ENCODE peak calls at places on chromosomes 3 and 15, in ten cellular contexts. N, F, G, Q, H, X, Z, L, S and P are unnamed samples.

GRCh38 chr3:20809356-20809755 is 623.4 kb upstream of the SGO1 start:
- DNase-seq in G (no peak), F (no peak), N (no peak), Q (no peak), Z (no peak), H (no peak), L (no peak), X (no peak), S (no peak), P (no peak)

GRCh38 chr15:25805006-25805405 is 58.1 kb downstream of the ATP10A start:
- DNase-seq in Z (no peak), S (peak), L (no peak), F (no peak), Q (no peak), X (no peak), G (no peak), H (no peak), N (no peak), P (no peak)

GRCh38 chr3:183387797-183388196 is 40.6 kb downstream of the MCF2L2 start:
- DNase-seq in Q (no peak), N (no peak), F (no peak), L (no peak), H (no peak), Z (no peak), X (no peak), S (no peak), G (no peak), P (no peak)

GRCh38 chr3:102229062-102229655 is 205.7 kb upstream of the ZPLD1 start:
- DNase-seq in Z (peak), L (peak), X (peak), S (peak), F (peak), N (peak), G (peak), Q (peak), H (peak), P (peak)

GRCh38 chr3:164233951-164234350 is 844.3 kb downstream of the SI start:
- DNase-seq in Q (no peak), F (no peak), X (no peak), N (no peak), G (no peak), L (no peak), S (no peak), Z (no peak), H (no peak), P (no peak)

GRCh38 chr15:56040081-56041035 is 46.9 kb upstream of the NEDD4 start:
- DNase-seq in Z (no peak), G (peak), F (peak), Q (no peak), L (peak), H (peak), N (peak), X (peak), S (peak), P (peak)

GRCh38 chr15:51093865-51094605 is 671 bp downstream of the TNFAIP8L3 start:
- DNase-seq in L (peak), H (peak), Z (no peak), Q (peak), F (no peak), S (no peak), N (peak), G (no peak), X (peak), P (no peak)

GRCh38 chr3:137263982-137264777 is 306.4 kb downstream of the IL20RB start:
- DNase-seq in L (peak), H (no peak), S (no peak), Q (peak), N (no peak), G (no peak), F (no peak), X (no peak), Z (no peak), P (no peak)

GRCh38 chr3:66483006-66483928 is 17.6 kb downstream of the LRIG1 start:
- DNase-seq in Z (no peak), L (peak), F (peak), G (peak), H (peak), Q (peak), N (no peak), X (peak), S (peak), P (peak)

GRCh38 chr15:92449476-92449875 is 55.8 kb downstream of the ST8SIA2 start:
- DNase-seq in N (peak), L (no peak), F (peak), H (no peak), S (no peak), Q (no peak), X (no peak), Z (no peak), G (no peak), P (no peak)

GRCh38 chr15:73655724-73656123 is 22.5 kb upstream of the NPTN start:
- DNase-seq in Z (no peak), S (no peak), F (no peak), X (no peak), H (no peak), L (no peak), Q (no peak), N (no peak), G (no peak), P (no peak)

GRCh38 chr3:37787027-37787868 is 74.4 kb upstream of the CTDSPL start:
- DNase-seq in X (no peak), N (no peak), H (peak), F (no peak), S (no peak), L (no peak), Z (no peak), G (no peak), Q (no peak), P (peak)

GRCh38 chr3:144273611-144274010 is 302.0 kb downstream of the DIPK2A start:
- DNase-seq in S (no peak), F (peak), N (peak), H (peak), X (no peak), Q (no peak), L (no peak), Z (no peak), G (no peak), P (peak)

GRCh38 chr3:71444028-71444860 is 139.3 kb downstream of the FOXP1 start:
- DNase-seq in H (peak), G (peak), X (peak), N (peak), Z (peak), L (no peak), S (no peak), F (peak), Q (peak), P (peak)

GRCh38 chr15:83830381-83830780 is 176.5 kb downstream of the ADAMTSL3 start:
- DNase-seq in Z (no peak), H (no peak), S (no peak), G (no peak), Q (no peak), F (no peak), X (no peak), N (no peak), L (no peak), P (no peak)

GRCh38 chr3:57752307-57752706 is 3.8 kb upstream of the SLMAP start:
- DNase-seq in Z (no peak), L (no peak), X (no peak), H (peak), N (peak), S (no peak), F (peak), G (peak), Q (no peak), P (peak)

GRCh38 chr3:188950832-188951489 is 220.8 kb upstream of the TPRG1 start:
- DNase-seq in Z (no peak), S (peak), L (no peak), X (peak), Q (no peak), H (peak), F (peak), G (peak), N (peak), P (peak)

GRCh38 chr3:139472380-139473010 is 3.8 kb downstream of the RBP2 start:
- DNase-seq in G (no peak), X (no peak), H (no peak), S (no peak), L (no peak), Z (no peak), Q (no peak), F (no peak), N (no peak), P (no peak)

GRCh38 chr3:23461069-23461468 is 257.9 kb downstream of the UBE2E2 start:
- DNase-seq in H (no peak), Q (no peak), N (no peak), G (no peak), L (no peak), X (no peak), Z (no peak), F (peak), S (no peak), P (no peak)

GRCh38 chr3:23455775-23456174 is 252.6 kb downstream of the UBE2E2 start:
- DNase-seq in L (no peak), S (no peak), G (no peak), X (no peak), F (peak), H (peak), N (peak), Q (no peak), Z (no peak), P (peak)

GRCh38 chr3:23457697-23458096 is 254.6 kb downstream of the UBE2E2 start:
- DNase-seq in Z (no peak), F (no peak), S (no peak), X (no peak), G (no peak), H (no peak), L (no peak), N (no peak), Q (no peak), P (no peak)

GRCh38 chr3:23459437-23459836 is 256.3 kb downstream of the UBE2E2 start:
- DNase-seq in F (no peak), L (no peak), X (no peak), G (no peak), H (no peak), N (peak), Q (no peak), Z (no peak), S (no peak), P (peak)

GRCh38 chr3:23459915-23460546 is 256.9 kb downstream of the UBE2E2 start:
- DNase-seq in S (no peak), H (no peak), L (no peak), N (no peak), F (no peak), G (no peak), Q (no peak), Z (no peak), X (no peak), P (no peak)
- H3K4me3 ChIP-seq in S (no peak), H (no peak), L (no peak), N (no peak), F (no peak), G (no peak), Q (no peak), Z (no peak), X (no peak), P (no peak)

DNA sequence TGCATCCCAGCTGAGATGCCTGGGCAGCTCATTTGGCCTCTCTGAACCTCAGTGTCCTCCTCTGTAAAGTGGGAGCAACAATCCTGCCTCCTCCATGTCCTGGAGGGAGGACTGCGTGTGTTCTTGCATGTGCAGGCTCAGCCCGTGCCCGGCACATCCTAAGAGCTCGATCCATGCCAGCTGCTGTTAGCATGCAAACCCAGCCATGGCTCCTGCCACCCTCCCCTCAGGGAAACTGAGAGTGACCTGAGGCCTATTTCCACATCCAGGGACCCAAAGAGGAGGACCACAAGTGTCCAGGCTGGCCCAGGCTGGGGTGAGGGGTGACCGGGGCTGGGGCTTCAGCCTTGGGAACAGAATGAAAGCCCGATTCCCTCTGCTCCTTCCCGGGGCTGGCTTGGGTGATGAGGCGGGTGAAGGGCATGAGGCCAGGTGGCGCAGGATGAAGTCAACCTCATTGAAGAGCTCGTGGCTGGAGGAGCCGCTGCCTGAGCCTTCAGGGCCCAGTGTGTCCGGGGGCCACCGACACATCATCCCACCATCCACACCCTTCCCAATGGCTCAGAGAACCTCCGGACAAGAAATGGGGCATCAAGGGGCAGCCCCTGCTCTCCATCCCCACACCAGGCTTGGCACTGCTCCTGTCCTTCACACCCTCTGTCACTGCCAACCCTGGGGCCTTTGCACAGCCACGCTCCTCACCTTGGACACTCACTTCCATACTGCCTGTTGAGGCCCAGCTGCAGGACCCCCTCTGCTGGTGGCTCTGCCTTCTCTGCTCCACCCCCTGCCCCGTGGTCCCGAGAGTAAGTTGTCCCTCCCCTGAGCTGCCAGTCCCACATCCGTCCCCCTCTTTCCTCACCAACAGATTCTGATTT is 42.5 kb downstream of the ADAMTS7 start:
- DNase-seq in N (no peak), Q (no peak), X (no peak), F (no peak), Z (no peak), L (no peak), H (no peak), S (no peak), G (no peak), P (no peak)
- TF ChIP-seq CTCF in N (no peak), Q (no peak), X (no peak), F (no peak), Z (no peak), L (no peak), H (no peak), S (no peak), G (no peak), P (no peak)

GRCh38 chr15:59685737-59686297 is 3.3 kb downstream of the BNIP2 start:
- DNase-seq in Q (peak), Z (no peak), S (no peak), G (no peak), F (peak), N (peak), H (peak), X (no peak), L (no peak), P (peak)
- H3K4me3 ChIP-seq in Q (no peak), Z (no peak), S (no peak), G (no peak), F (no peak), N (no peak), H (no peak), X (no peak), L (no peak), P (no peak)

DNA sequence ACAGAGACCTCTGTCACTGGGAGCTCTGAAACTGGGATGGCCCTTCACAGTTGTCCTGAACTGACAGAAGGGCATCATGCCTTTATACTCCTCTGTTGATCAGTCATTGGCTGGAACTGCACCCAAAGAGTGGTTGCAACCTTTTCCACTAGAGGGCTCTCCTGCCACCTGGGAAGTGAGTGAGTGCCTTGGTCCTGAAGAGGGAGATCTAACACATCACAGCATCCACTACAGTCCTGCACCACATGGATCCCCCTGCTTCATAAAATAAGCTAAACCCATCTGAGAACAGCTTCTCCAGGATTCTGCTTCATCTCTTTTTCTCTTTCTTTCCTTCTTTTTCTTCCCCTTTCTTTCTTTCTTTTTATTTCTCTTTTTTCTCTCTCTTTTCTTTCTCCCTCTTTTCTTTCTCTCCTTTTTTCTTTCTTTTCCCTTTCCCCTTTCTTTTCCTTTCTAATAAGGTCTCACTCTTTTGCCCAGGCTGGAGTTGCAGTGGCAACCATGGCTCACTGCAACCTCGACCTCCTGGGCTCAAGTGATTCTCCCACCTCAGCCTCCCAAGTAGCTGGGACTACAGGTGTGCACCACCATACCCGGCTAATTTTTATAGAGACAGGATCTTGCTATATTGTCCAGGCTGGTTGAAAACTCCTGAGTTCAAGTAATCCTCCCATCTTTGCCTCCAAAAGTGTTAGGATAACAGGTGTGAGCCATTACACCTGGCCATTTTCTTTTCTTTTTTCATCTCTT is 42.8 kb upstream of the RAF1 start:
- DNase-seq in Q (peak), Z (peak), N (peak), L (peak), X (peak), H (peak), G (peak), S (no peak), F (peak), P (peak)
- TF ChIP-seq CTCF in Q (peak), Z (peak), N (peak), L (peak), X (peak), H (peak), G (no peak), S (peak), F (peak), P (peak)

GRCh38 chr3:70072180-70072579 is 72.6 kb downstream of the SAMMSON start:
- DNase-seq in X (peak), Z (no peak), L (no peak), H (no peak), F (no peak), S (peak), G (no peak), N (peak), Q (no peak), P (no peak)
- H3K4me3 ChIP-seq in X (peak), Z (no peak), L (peak), H (no peak), F (peak), S (peak), G (no peak), N (peak), Q (no peak), P (no peak)

GRCh38 chr15:59904450-59904979 is 99.6 kb upstream of the FOXB1 start:
- DNase-seq in Z (no peak), Q (no peak), S (no peak), G (no peak), H (no peak), F (no peak), L (no peak), N (no peak), X (no peak), P (no peak)
- TF ChIP-seq CTCF in Z (no peak), Q (no peak), S (no peak), G (no peak), H (no peak), F (no peak), L (no peak), N (no peak), X (no peak), P (no peak)

GRCh38 chr15:68429691-68430470 is 2.1 kb downstream of the ITGA11 start:
- DNase-seq in Z (no peak), H (no peak), X (no peak), N (no peak), F (no peak), Q (no peak), G (peak), S (no peak), L (no peak), P (peak)
- H3K4me3 ChIP-seq in Z (no peak), H (no peak), X (peak), N (peak), F (no peak), Q (no peak), G (no peak), S (peak), L (no peak), P (peak)

GRCh38 chr3:158108596-158108995 is 1.3 kb upstream of the RSRC1 start:
- DNase-seq in S (no peak), G (no peak), F (no peak), L (no peak), Z (no peak), Q (no peak), H (no peak), X (no peak), N (no peak), P (no peak)
- TF ChIP-seq CTCF in S (no peak), G (no peak), F (no peak), L (no peak), Z (no peak), Q (no peak), H (no peak), X (no peak), N (no peak), P (no peak)

DNA sequence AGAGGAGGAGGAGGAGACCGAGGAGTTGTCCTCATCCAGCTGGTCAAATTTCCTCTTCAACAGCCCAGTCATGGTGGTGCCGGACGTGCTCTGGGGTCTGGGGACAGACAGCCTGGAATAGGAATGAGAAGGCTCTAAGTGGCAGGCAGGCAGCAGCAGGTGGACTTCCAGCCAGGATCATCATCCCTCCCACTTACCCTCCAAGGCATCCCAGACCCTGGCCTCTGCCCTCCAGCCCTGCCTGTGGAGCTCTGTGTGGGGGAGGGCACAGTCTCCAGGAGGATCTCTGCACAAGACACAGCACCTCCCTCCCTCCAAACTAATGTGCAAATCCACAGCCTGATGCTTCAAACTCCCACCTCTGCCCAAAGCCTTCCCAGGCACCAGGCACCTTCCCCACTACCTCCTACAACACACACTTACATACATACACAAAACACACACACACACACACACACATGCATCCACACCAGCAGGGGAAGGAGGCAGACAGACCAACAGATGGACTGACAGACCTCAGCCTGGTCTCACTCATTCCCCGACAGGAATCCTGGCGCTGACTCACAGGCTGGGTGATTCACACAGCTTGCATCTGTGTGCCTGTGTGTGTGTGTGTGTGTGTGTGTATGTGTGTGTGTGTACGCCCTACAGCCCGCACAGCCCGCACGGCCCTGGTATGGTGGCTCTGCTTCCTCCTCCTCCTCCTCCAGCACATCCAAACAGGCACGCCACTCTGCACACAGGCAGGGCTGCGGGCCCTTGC is 6.6 kb downstream of the CSRNP1 start:
- DNase-seq in L (no peak), F (peak), G (peak), S (peak), X (peak), N (peak), H (peak), Z (peak), Q (peak), P (peak)
- H3K4me3 ChIP-seq in L (no peak), F (no peak), G (peak), S (peak), X (peak), N (peak), H (no peak), Z (no peak), Q (peak), P (peak)